ENCODE peak calls at places on chromosome 9, in six cellular contexts. Y, W, Q, Z, K and L are unnamed samples.

GRCh38 chr9:123658792-123659191 is 271.1 kb downstream of the DENND1A start:
- DNase-seq in Y (no peak), W (no peak), Q (no peak), Z (no peak), K (no peak), L (no peak)

GRCh38 chr9:13993482-13994267 is 320.3 kb downstream of the NFIB start:
- DNase-seq in Y (no peak), W (no peak), Q (no peak), Z (no peak), K (no peak), L (no peak)

GRCh38 chr9:113645972-113646241 is 182.4 kb downstream of the RGS3 start:
- DNase-seq in Y (no peak), W (no peak), Q (no peak), Z (no peak), K (no peak), L (no peak)

GRCh38 chr9:109652112-109652511 is 127.9 kb upstream of the PALM2AKAP2 start:
- DNase-seq in Y (no peak), W (no peak), Q (no peak), Z (no peak), K (no peak), L (no peak)

GRCh38 chr9:19939890-19940289 is 151.1 kb upstream of the SLC24A2 start:
- DNase-seq in Y (no peak), W (no peak), Q (no peak), Z (no peak), K (no peak), L (no peak)

GRCh38 chr9:111961575-111961974 is 65.0 kb downstream of the UGCG start:
- DNase-seq in Y (no peak), W (no peak), Q (no peak), Z (peak; percentile 98), K (peak; percentile 83), L (no peak)

GRCh38 chr9:116075191-116075590 is 78.4 kb upstream of the PAPPA start:
- DNase-seq in Y (no peak), W (no peak), Q (no peak), Z (no peak), K (no peak), L (no peak)

GRCh38 chr9:108441251-108441650 is 414.5 kb downstream of the ACTL7B start:
- DNase-seq in Y (no peak), W (no peak), Q (no peak), Z (no peak), K (no peak), L (no peak)

GRCh38 chr9:33868430-33869000 is 51.6 kb downstream of the UBE2R2 start:
- DNase-seq in Y (no peak), W (no peak), Q (no peak), Z (no peak), K (no peak), L (no peak)

GRCh38 chr9:40926404-40927259 is 201.8 kb downstream of the FOXD4L6 start:
- DNase-seq in Y (no peak), W (no peak), Q (no peak), Z (no peak), K (no peak), L (no peak)

GRCh38 chr9:125747053-125747764 is at the start of gene PBX3:
- DNase-seq in Y (peak; percentile 59), W (peak; percentile 19), Q (no peak), Z (no peak), K (peak; percentile 44), L (peak; percentile 69)

GRCh38 chr9:102631559-102631958 is 363.6 kb upstream of the CYLC2 start:
- DNase-seq in Y (no peak), W (no peak), Q (no peak), Z (no peak), K (peak; percentile 15), L (no peak)

GRCh38 chr9:131318211-131318610 is 28.7 kb downstream of the PLPP7 start:
- DNase-seq in Y (no peak), W (no peak), Q (no peak), Z (no peak), K (no peak), L (no peak)

GRCh38 chr9:137435980-137436760 is 5.0 kb downstream of the ENTPD8 start:
- DNase-seq in Y (no peak), W (no peak), Q (no peak), Z (no peak), K (no peak), L (peak; percentile 17)

GRCh38 chr9:98010450-98010849 is 27.3 kb downstream of the ANP32B start:
- DNase-seq in Y (peak; percentile 14), W (no peak), Q (peak; percentile 8), Z (no peak), K (no peak), L (no peak)

GRCh38 chr9:22097712-22098111 is 88.6 kb upstream of the CDKN2B start:
- DNase-seq in Y (no peak), W (no peak), Q (no peak), Z (no peak), K (no peak), L (no peak)

GRCh38 chr9:121498487-121499176 is 1.0 kb downstream of the GGTA1 start:
- DNase-seq in Y (peak; percentile 34), W (no peak), Q (no peak), Z (no peak), K (peak; percentile 47), L (peak; percentile 40)

GRCh38 chr9:70079364-70080103 is 35.9 kb downstream of the MAMDC2 start:
- DNase-seq in Y (no peak), W (no peak), Q (no peak), Z (no peak), K (no peak), L (no peak)

GRCh38 chr9:105415344-105415980 is 32.4 kb upstream of the FSD1L start:
- DNase-seq in Y (peak; percentile 66), W (peak; percentile 18), Q (peak; percentile 28), Z (no peak), K (peak; percentile 66), L (peak; percentile 44)

GRCh38 chr9:133677126-133678010 is 41.2 kb downstream of the DBH start:
- DNase-seq in Y (no peak), W (no peak), Q (no peak), Z (no peak), K (no peak), L (no peak)

GRCh38 chr9:116693233-116693731 is 6.2 kb downstream of the TRIM32 start:
- DNase-seq in Y (no peak), W (no peak), Q (no peak), Z (no peak), K (no peak), L (no peak)

GRCh38 chr9:129806126-129806525 is 3.1 kb downstream of the TOR1B start:
- DNase-seq in Y (no peak), W (no peak), Q (no peak), Z (no peak), K (peak; percentile 89), L (no peak)